ENCODE peak calls at places on chromosomes 5 and 9, in six cellular contexts. N, T, Z, B, Y and A are unnamed samples.

GRCh38 chr9:80635065-80635464 is 1054.3 kb downstream of the TLE1 start:
- DNase-seq in N (no peak), T (no peak), Z (no peak), B (no peak), Y (no peak), A (no peak)

GRCh38 chr5:61450880-61451279 is 118.8 kb downstream of the ZSWIM6 start:
- DNase-seq in N (no peak), T (no peak), Z (peak), B (peak), Y (no peak), A (peak)

GRCh38 chr9:128431207-128431606 is 10.6 kb downstream of the CERCAM start:
- DNase-seq in N (no peak), T (no peak), Z (no peak), B (no peak), Y (no peak), A (no peak)

GRCh38 chr5:1009359-1010180 is 968 bp downstream of the NKD2 start:
- DNase-seq in N (no peak), T (no peak), Z (no peak), B (no peak), Y (no peak), A (no peak)

GRCh38 chr5:32076699-32077695 is 97.1 kb downstream of the GOLPH3 start:
- DNase-seq in N (peak), T (no peak), Z (peak), B (peak), Y (no peak), A (peak)

GRCh38 chr5:140239939-140240700 is 62.8 kb downstream of the PFDN1 start:
- DNase-seq in N (peak), T (peak), Z (no peak), B (peak), Y (peak), A (peak)

GRCh38 chr5:138972230-138972629 is 97.1 kb upstream of the LRRTM2 start:
- DNase-seq in N (no peak), T (no peak), Z (no peak), B (no peak), Y (no peak), A (no peak)

GRCh38 chr9:109619310-109619709 is 121.2 kb upstream of the PTPN3 start:
- DNase-seq in N (no peak), T (no peak), Z (no peak), B (no peak), Y (no peak), A (no peak)

GRCh38 chr5:133994297-133994989 is 10.3 kb downstream of the VDAC1 start:
- DNase-seq in N (no peak), T (no peak), Z (no peak), B (no peak), Y (no peak), A (no peak)

GRCh38 chr9:113580041-113580953 is 116.8 kb downstream of the RGS3 start:
- DNase-seq in N (peak), T (no peak), Z (no peak), B (peak), Y (peak), A (peak)

GRCh38 chr5:52989025-52989780 is at the start of gene ITGA2:
- DNase-seq in N (no peak), T (no peak), Z (no peak), B (peak), Y (peak), A (peak)

GRCh38 chr9:126151031-126151670 is 175.5 kb upstream of the MVB12B start:
- DNase-seq in N (no peak), T (no peak), Z (no peak), B (peak), Y (no peak), A (no peak)

GRCh38 chr5:129852747-129853352 is 51.4 kb upstream of the CHSY3 start:
- DNase-seq in N (peak), T (peak), Z (peak), B (peak), Y (peak), A (peak)

GRCh38 chr5:172342907-172343306 is 59.3 kb upstream of the UBTD2 start:
- DNase-seq in N (no peak), T (no peak), Z (no peak), B (no peak), Y (no peak), A (no peak)

GRCh38 chr9:128339761-128340690 is at the start of gene SLC27A4:
- DNase-seq in N (peak), T (peak), Z (no peak), B (peak), Y (peak), A (peak)

GRCh38 chr5:77426670-77427069 is 65.4 kb downstream of the WDR41 start:
- DNase-seq in N (no peak), T (no peak), Z (no peak), B (peak), Y (no peak), A (peak)